ENCODE peak calls at places on chromosomes 3 and 15, in eight cellular contexts. V, Y, G, T, H, F, J and D are unnamed samples.

GRCh38 chr3:27644936-27645335 is 77.2 kb downstream of the EOMES start:
- DNase-seq in V (no peak), Y (no peak), G (no peak), T (no peak), H (no peak), F (no peak), J (no peak), D (no peak)

GRCh38 chr3:66236281-66236680 is 15.5 kb downstream of the SLC25A26 start:
- DNase-seq in V (no peak), Y (no peak), G (no peak), T (no peak), H (no peak), F (no peak), J (no peak), D (peak; percentile 36)

GRCh38 chr15:98813956-98814355 is 165.6 kb downstream of the IGF1R start:
- DNase-seq in V (no peak), Y (no peak), G (no peak), T (no peak), H (no peak), F (no peak), J (no peak), D (no peak)

GRCh38 chr15:51992953-51993352 is 21.4 kb upstream of the LEO1 start:
- DNase-seq in V (no peak), Y (no peak), G (no peak), T (no peak), H (no peak), F (no peak), J (no peak), D (no peak)

GRCh38 chr3:160279657-160280056 is 54.4 kb downstream of the C3orf80 start:
- DNase-seq in V (no peak), Y (no peak), G (no peak), T (no peak), H (no peak), F (no peak), J (no peak), D (no peak)

GRCh38 chr3:47002490-47003410 is 23.3 kb downstream of the NBEAL2 start:
- DNase-seq in V (no peak), Y (peak; percentile 68), G (no peak), T (peak; percentile 71), H (no peak), F (no peak), J (peak; percentile 60), D (no peak)

GRCh38 chr3:6734395-6734746 is 126.5 kb upstream of the GRM7 start:
- DNase-seq in V (no peak), Y (no peak), G (no peak), T (no peak), H (no peak), F (no peak), J (no peak), D (no peak)

GRCh38 chr3:54760226-54760625 is 167.6 kb downstream of the LRTM1 start:
- DNase-seq in V (no peak), Y (no peak), G (no peak), T (no peak), H (no peak), F (no peak), J (no peak), D (no peak)

GRCh38 chr3:37537914-37538691 is 323.6 kb upstream of the CTDSPL start:
- DNase-seq in V (no peak), Y (no peak), G (no peak), T (no peak), H (peak; percentile 85), F (peak; percentile 24), J (peak; percentile 86), D (peak; percentile 48)

GRCh38 chr15:60612400-60613048 is 133.6 kb upstream of the ICE2 start:
- DNase-seq in V (no peak), Y (no peak), G (no peak), T (no peak), H (no peak), F (no peak), J (no peak), D (peak; percentile 46)
- H3K27ac ChIP-seq in V (no peak overlapping the region), Y (no peak overlapping the region), G (no peak overlapping the region), T (no peak overlapping the region), H (no peak overlapping the region), F (no peak overlapping the region), J (no peak overlapping the region), D (no peak overlapping the region)

GRCh38 chr15:64895285-64896065 is 16.2 kb upstream of the ANKDD1A start:
- DNase-seq in V (peak; percentile 55), Y (no peak), G (no peak), T (no peak), H (no peak), F (peak; percentile 52), J (no peak), D (peak; percentile 68)
- H3K4me3 ChIP-seq in V (peak overlapping the region; percentile 46), Y (no peak overlapping the region), G (no peak overlapping the region), T (no peak overlapping the region), H (no peak overlapping the region), F (peak overlapping the region; percentile 30), J (no peak overlapping the region), D (no peak overlapping the region)

GRCh38 chr3:168693870-168694269 is 598.1 kb upstream of the GOLIM4 start:
- DNase-seq in V (no peak), Y (no peak), G (no peak), T (no peak), H (no peak), F (no peak), J (no peak), D (no peak)

GRCh38 chr3:168684519-168684918 is 588.8 kb upstream of the GOLIM4 start:
- DNase-seq in V (no peak), Y (no peak), G (no peak), T (no peak), H (no peak), F (no peak), J (no peak), D (no peak)

DNA sequence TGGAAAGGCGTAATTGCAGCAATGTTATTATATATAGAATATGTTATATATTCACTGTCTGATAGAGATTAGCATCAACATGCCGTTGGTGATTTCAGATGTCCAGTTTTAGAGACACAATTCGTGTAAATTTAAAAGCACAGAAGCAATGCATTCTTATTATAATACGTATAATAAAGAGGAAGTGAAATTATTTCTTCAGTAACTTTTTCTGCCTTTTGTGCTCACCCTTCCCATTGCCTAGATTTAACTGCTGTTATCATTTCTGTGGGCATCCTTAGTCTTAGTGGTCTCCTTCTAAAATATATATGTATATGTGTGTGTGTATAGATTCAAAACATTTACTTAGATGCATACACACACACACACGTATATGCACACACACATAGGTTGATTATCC is 592.5 kb upstream of the GOLIM4 start:
- DNase-seq in V (no peak), Y (no peak), G (no peak), T (no peak), H (no peak), F (no peak), J (no peak), D (no peak)
- TF ChIP-seq CTCF in V (no peak), Y (no peak), G (no peak), T (no peak), H (no peak), F (no peak), J (no peak), D (no peak)

DNA sequence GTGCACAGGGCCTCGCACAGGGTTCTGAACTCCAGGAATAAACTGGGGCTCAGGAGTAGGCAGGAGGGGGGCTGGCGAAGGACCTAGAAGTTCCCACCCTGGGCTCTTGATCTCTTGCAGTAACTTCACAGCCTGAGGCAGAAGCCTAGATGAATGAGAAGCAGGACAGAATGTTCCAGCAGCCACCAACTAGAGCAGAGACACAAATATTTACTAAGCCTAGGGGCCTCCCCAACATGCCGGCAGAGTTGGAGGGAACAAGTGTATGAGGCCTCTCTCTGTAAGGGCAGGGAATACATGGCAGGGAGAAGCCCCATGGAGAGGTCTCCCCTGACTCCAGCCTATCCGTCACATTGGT is 25.3 kb upstream of the C15orf39 start:
- DNase-seq in V (peak; percentile 64), Y (no peak), G (no peak), T (no peak), H (no peak), F (no peak), J (no peak), D (no peak)
- H3K27ac ChIP-seq in V (peak overlapping the region; percentile 77), Y (no peak overlapping the region), G (no peak overlapping the region), T (peak overlapping the region; percentile 77), H (no peak overlapping the region), F (no peak overlapping the region), J (no peak overlapping the region), D (no peak overlapping the region)